ENCODE peak calls at places on chromosomes 5 and 9, in eight cellular contexts. A is breast epithelium, Q is heart left ventricle, U is IMR-90, D is A549, M is suprapubic skin, B is Peyer's patch, F is body of pancreas. O is an unnamed sample.

GRCh38 chr5:138083702-138084101 is at the start of gene WNT8A:
- DNase-seq in A (no peak), Q (no peak), U (no peak), D (no peak), M (no peak), B (no peak), F (no peak), O (no peak)

GRCh38 chr5:140251527-140251973 is 51.4 kb downstream of the PFDN1 start:
- DNase-seq in A (no peak), Q (no peak), U (peak), D (peak), M (no peak), B (peak), F (no peak), O (no peak)

GRCh38 chr9:571066-571465 is 270.4 kb upstream of the DMRT1 start:
- DNase-seq in A (no peak), Q (no peak), U (no peak), D (peak), M (no peak), B (no peak), F (peak), O (no peak)

GRCh38 chr5:62593331-62593730 is 14.7 kb downstream of the LRRC70 start:
- DNase-seq in A (no peak), Q (no peak), U (peak), D (peak), M (no peak), B (no peak), F (no peak), O (no peak)

GRCh38 chr5:51838459-51839253 is 455.4 kb downstream of the ISL1 start:
- DNase-seq in A (no peak), Q (no peak), U (no peak), D (no peak), M (no peak), B (no peak), F (no peak), O (no peak)

GRCh38 chr5:115703514-115703913 is 77.7 kb upstream of the TMED7 start:
- DNase-seq in A (no peak), Q (no peak), U (no peak), D (no peak), M (no peak), B (no peak), F (no peak), O (no peak)

GRCh38 chr9:22645893-22646292 is 199.3 kb downstream of the DMRTA1 start:
- DNase-seq in A (no peak), Q (no peak), U (peak), D (no peak), M (no peak), B (no peak), F (no peak), O (no peak)

GRCh38 chr5:139446956-139447779 is 7.8 kb upstream of the DNAJC18 start:
- DNase-seq in A (no peak), Q (no peak), U (peak), D (no peak), M (no peak), B (no peak), F (no peak), O (no peak)

GRCh38 chr5:135319928-135320606 is 79.0 kb downstream of the MACROH2A1 start:
- DNase-seq in A (no peak), Q (no peak), U (no peak), D (no peak), M (no peak), B (no peak), F (no peak), O (no peak)

GRCh38 chr5:61327761-61328753 is 4.0 kb upstream of the ZSWIM6 start:
- DNase-seq in A (no peak), Q (no peak), U (peak), D (peak), M (no peak), B (no peak), F (no peak), O (no peak)

GRCh38 chr5:56598941-56599340 is 216.4 kb upstream of the MAP3K1 start:
- DNase-seq in A (no peak), Q (no peak), U (no peak), D (no peak), M (no peak), B (no peak), F (no peak), O (no peak)

GRCh38 chr9:77710276-77710675 is 62.2 kb upstream of the GNA14 start:
- DNase-seq in A (no peak), Q (no peak), U (no peak), D (no peak), M (no peak), B (no peak), F (no peak), O (no peak)

GRCh38 chr5:141883184-141883947 is 5.2 kb upstream of the PCDH1 start:
- DNase-seq in A (no peak), Q (peak), U (peak), D (peak), M (no peak), B (no peak), F (peak), O (no peak)

GRCh38 chr5:141881886-141882285 is 3.7 kb upstream of the PCDH1 start:
- DNase-seq in A (no peak), Q (no peak), U (no peak), D (no peak), M (no peak), B (no peak), F (no peak), O (no peak)

GRCh38 chr5:141880961-141881801 is 3.0 kb upstream of the PCDH1 start:
- DNase-seq in A (no peak), Q (peak), U (no peak), D (no peak), M (no peak), B (no peak), F (no peak), O (peak)

GRCh38 chr5:141882594-141883183 is 4.5 kb upstream of the PCDH1 start:
- DNase-seq in A (no peak), Q (no peak), U (no peak), D (no peak), M (no peak), B (no peak), F (peak), O (no peak)

DNA sequence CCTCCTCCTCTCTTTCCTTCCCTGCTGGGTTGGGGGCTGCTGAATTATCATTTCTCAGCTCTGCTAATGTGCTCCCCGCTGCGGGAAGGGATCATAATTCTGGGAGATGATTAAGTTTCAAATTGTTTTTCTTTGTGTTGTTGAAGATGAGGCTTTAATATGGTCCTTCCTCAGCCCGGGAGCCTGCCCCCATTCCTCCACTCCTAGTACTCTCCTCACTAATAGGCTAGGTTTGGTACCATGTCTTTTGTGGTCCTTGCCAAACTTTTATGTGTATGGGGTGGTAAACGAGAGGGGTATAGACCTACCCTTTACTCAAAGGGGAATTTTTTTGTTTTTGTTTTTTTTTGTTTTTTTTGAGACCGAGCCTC is 5.7 kb upstream of the PCDH1 start:
- DNase-seq in A (no peak), Q (no peak), U (no peak), D (no peak), M (no peak), B (no peak), F (no peak), O (no peak)
- H3K4me3 ChIP-seq in A (no peak), Q (no peak), U (no peak), D (no peak), M (no peak), B (no peak), F (no peak), O (no peak)

GRCh38 chr9:134264169-134264568 is 62.1 kb upstream of the RXRA start:
- DNase-seq in A (no peak), Q (peak), U (no peak), D (no peak), M (no peak), B (no peak), F (no peak), O (no peak)

GRCh38 chr9:134267305-134268265 is 58.7 kb upstream of the RXRA start:
- DNase-seq in A (no peak), Q (peak), U (no peak), D (no peak), M (no peak), B (no peak), F (no peak), O (no peak)

GRCh38 chr9:134263575-134263974 is 62.7 kb upstream of the RXRA start:
- DNase-seq in A (no peak), Q (peak), U (no peak), D (no peak), M (no peak), B (no peak), F (no peak), O (no peak)

GRCh38 chr9:134266418-134266817 is 59.8 kb upstream of the RXRA start:
- DNase-seq in A (no peak), Q (no peak), U (no peak), D (no peak), M (no peak), B (no peak), F (no peak), O (no peak)

GRCh38 chr9:134265078-134265477 is 61.2 kb upstream of the RXRA start:
- DNase-seq in A (no peak), Q (peak), U (no peak), D (no peak), M (no peak), B (no peak), F (no peak), O (no peak)
- TF ChIP-seq POLR2A in A (no peak), Q (no peak), U (no peak), D (no peak), M (no peak), B (no peak), F (no peak), O (no peak)

GRCh38 chr9:128249558-128249913 is 26.3 kb downstream of the GOLGA2 start:
- DNase-seq in A (no peak), Q (no peak), U (no peak), D (no peak), M (no peak), B (no peak), F (no peak), O (no peak)
- H3K4me3 ChIP-seq in A (no peak), Q (no peak), U (no peak), D (no peak), M (no peak), B (no peak), F (no peak), O (no peak)

GRCh38 chr5:143402464-143403356 is 776 bp downstream of the NR3C1 start:
- DNase-seq in A (peak), Q (peak), U (peak), D (peak), M (peak), B (peak), F (peak), O (no peak)
- TF ChIP-seq POLR2A in A (no peak), Q (no peak), U (peak), D (no peak), M (no peak), B (no peak), F (no peak), O (no peak)

DNA sequence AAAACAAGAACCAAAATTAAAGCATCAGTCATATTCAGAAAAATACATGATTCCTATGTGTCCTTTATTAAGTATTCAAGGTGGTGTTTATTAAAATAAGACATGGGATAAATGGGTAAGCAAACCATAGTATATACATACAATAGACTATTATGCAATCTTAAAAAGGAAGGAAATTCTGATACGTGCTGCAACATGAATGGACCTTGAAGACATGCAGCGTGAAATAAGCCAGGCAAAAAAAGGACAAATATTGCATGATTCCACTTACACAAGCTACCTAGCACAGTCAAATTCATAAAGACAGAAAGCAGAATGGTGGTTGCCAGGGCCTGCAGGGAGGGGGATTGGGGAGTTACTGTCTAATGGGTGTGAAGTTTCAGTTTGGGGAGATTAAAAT is 127.7 kb downstream of the DMAC1 start:
- DNase-seq in A (no peak), Q (no peak), U (no peak), D (no peak), M (no peak), B (no peak), F (no peak), O (no peak)
- H3K4me3 ChIP-seq in A (no peak), Q (no peak), U (no peak), D (no peak), M (no peak), B (no peak), F (no peak), O (no peak)

DNA sequence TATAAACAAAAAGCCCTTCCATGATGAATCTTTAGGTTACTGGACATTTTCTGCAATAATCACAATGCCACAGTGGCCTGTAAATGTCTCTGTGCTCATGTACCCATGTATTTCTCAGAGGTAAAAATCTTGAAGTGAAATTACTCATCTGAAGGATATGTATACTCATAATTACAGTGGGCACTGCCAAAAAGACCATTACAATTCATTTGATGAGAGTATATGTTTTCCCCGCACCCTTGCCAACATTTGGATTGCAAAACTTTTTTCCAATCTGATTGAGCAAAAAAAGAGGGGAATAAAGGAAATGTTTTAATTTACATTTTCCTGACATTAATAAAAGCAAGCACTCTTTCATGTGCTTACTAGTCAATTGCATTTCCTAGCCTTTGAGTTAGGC is 110.5 kb downstream of the EPB41L4A start:
- DNase-seq in A (no peak), Q (no peak), U (no peak), D (no peak), M (no peak), B (no peak), F (no peak), O (no peak)
- TF ChIP-seq POLR2A in A (no peak), Q (no peak), U (no peak), D (no peak), M (no peak), B (no peak), F (no peak), O (no peak)

DNA sequence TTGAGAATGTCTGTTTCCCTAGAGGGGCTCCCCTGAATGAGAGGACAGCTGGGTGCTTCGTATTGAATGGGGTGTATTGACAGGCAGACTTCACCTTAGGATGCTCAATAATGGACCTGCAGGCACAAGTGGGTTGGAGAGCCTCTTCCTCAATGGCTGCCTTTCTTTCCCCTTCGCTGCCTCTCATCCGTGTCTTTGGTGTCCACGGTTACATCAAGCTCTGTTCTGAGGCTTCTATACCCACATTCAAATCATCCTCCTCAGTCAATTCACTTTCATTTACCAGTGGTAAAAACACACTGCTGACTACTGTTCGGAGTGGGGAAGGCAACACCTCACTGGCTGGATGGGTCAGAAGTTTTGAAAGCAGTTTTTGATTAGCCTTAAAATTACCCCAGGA is 20.6 kb downstream of the LIX1 start:
- DNase-seq in A (no peak), Q (no peak), U (no peak), D (no peak), M (no peak), B (no peak), F (no peak), O (no peak)
- H3K4me3 ChIP-seq in A (no peak), Q (no peak), U (no peak), D (no peak), M (no peak), B (no peak), F (no peak), O (no peak)